ENCODE peak calls at places on chromosome 6, in four cellular contexts. H, G, R and N are unnamed samples.

GRCh38 chr6:24517659-24518538 is 23.1 kb downstream of the ALDH5A1 start:
- DNase-seq in H (no peak), G (no peak), R (no peak), N (no peak)

GRCh38 chr6:44044154-44044539 is 83.1 kb downstream of the MRPL14 start:
- DNase-seq in H (peak), G (no peak), R (no peak), N (no peak)

GRCh38 chr6:70686548-70687133 is 19.0 kb downstream of the SMAP1 start:
- DNase-seq in H (no peak), G (no peak), R (no peak), N (no peak)

GRCh38 chr6:170288091-170288631 is 2.7 kb downstream of the DLL1 start:
- DNase-seq in H (no peak), G (no peak), R (no peak), N (no peak)

GRCh38 chr6:32852844-32853540 is 512 bp downstream of the TAP1 start:
- DNase-seq in H (peak), G (peak), R (peak), N (peak)

GRCh38 chr6:28867078-28867414 is 56.7 kb downstream of the TRIM27 start:
- DNase-seq in H (no peak), G (no peak), R (no peak), N (no peak)

GRCh38 chr6:44915111-44915510 is 413.0 kb upstream of the RUNX2 start:
- DNase-seq in H (no peak), G (no peak), R (no peak), N (no peak)

GRCh38 chr6:99575544-99576227 is 7.2 kb upstream of the CCNC start:
- DNase-seq in H (no peak), G (no peak), R (no peak), N (no peak)

GRCh38 chr6:55182016-55182650 is 7.8 kb downstream of the HCRTR2 start:
- DNase-seq in H (no peak), G (no peak), R (no peak), N (no peak)

GRCh38 chr6:156658186-156658585 is 119.0 kb upstream of the ARID1B start:
- DNase-seq in H (no peak), G (no peak), R (no peak), N (peak)

GRCh38 chr6:33323623-33323948 is 6.0 kb upstream of the ZBTB22 start:
- DNase-seq in H (no peak), G (no peak), R (no peak), N (no peak)

GRCh38 chr6:154229796-154230195 is 126.8 kb downstream of the IPCEF1 start:
- DNase-seq in H (no peak), G (no peak), R (no peak), N (no peak)

GRCh38 chr6:110518281-110518623 is 41.8 kb upstream of the SLC22A16 start:
- DNase-seq in H (no peak), G (no peak), R (no peak), N (no peak)

GRCh38 chr6:148251286-148251685 is 91.4 kb upstream of the SASH1 start:
- DNase-seq in H (no peak), G (no peak), R (no peak), N (no peak)

GRCh38 chr6:15864033-15864707 is 201.3 kb upstream of the DTNBP1 start:
- DNase-seq in H (no peak), G (no peak), R (no peak), N (no peak)

GRCh38 chr6:3568396-3569082 is 111.7 kb upstream of the SLC22A23 start:
- DNase-seq in H (no peak), G (no peak), R (no peak), N (no peak)

GRCh38 chr6:38814761-38815160 is 99.7 kb downstream of the DNAH8 start:
- DNase-seq in H (no peak), G (no peak), R (no peak), N (no peak)

GRCh38 chr6:111993342-111993741 is 60.6 kb upstream of the CCN6 start:
- DNase-seq in H (no peak), G (no peak), R (no peak), N (no peak)

GRCh38 chr6:156944412-156944811 is 167.2 kb downstream of the ARID1B start:
- DNase-seq in H (no peak), G (no peak), R (no peak), N (no peak)

GRCh38 chr6:37168809-37169457 is 1.0 kb upstream of the PIM1 start:
- DNase-seq in H (no peak), G (no peak), R (no peak), N (no peak)

GRCh38 chr6:139029470-139030210 is 1.1 kb downstream of the ABRACL start:
- DNase-seq in H (peak), G (peak), R (peak), N (peak)

GRCh38 chr6:12152023-12152960 is 137.9 kb upstream of the EDN1 start:
- DNase-seq in H (no peak), G (no peak), R (no peak), N (no peak)

GRCh38 chr6:142942805-142943227 is 2.2 kb downstream of the HIVEP2 start:
- DNase-seq in H (no peak), G (no peak), R (no peak), N (no peak)

GRCh38 chr6:6546318-6547110 is 42.0 kb upstream of the LY86 start:
- DNase-seq in H (peak), G (peak), R (peak), N (peak)

GRCh38 chr6:167574431-167575097 is 249.7 kb downstream of the TTLL2 start:
- DNase-seq in H (no peak), G (no peak), R (peak), N (no peak)

GRCh38 chr6:167573461-167574215 is 248.8 kb downstream of the TTLL2 start:
- DNase-seq in H (peak), G (no peak), R (peak), N (no peak)

GRCh38 chr6:167571550-167571949 is 246.7 kb downstream of the TTLL2 start:
- DNase-seq in H (no peak), G (no peak), R (peak), N (no peak)

GRCh38 chr6:167572106-167572505 is 247.2 kb downstream of the TTLL2 start:
- DNase-seq in H (no peak), G (no peak), R (peak), N (no peak)

DNA sequence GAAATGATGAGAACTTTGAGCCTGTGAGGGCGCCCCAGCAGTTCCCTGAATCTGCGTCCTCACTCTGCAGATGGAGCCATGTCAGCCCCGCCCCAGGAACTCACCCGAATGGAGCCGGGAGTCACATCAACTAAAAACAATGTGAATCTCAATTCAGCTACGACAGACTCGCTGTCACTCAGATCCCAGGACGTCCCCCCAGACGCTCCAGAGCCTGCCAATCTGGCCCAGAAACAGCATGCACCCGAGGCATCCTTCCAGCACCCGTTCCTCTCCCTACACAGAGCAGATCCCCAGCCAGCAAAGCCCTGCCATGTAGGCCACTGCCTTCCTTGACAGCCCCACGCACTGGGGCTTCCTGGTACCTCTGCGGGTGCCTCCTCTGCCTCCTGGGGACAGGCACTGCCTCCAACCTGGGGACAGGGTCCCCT is 248.0 kb downstream of the TTLL2 start:
- DNase-seq in H (no peak), G (no peak), R (peak), N (no peak)
- H3K27ac ChIP-seq in H (peak), G (peak), R (no peak), N (no peak)

DNA sequence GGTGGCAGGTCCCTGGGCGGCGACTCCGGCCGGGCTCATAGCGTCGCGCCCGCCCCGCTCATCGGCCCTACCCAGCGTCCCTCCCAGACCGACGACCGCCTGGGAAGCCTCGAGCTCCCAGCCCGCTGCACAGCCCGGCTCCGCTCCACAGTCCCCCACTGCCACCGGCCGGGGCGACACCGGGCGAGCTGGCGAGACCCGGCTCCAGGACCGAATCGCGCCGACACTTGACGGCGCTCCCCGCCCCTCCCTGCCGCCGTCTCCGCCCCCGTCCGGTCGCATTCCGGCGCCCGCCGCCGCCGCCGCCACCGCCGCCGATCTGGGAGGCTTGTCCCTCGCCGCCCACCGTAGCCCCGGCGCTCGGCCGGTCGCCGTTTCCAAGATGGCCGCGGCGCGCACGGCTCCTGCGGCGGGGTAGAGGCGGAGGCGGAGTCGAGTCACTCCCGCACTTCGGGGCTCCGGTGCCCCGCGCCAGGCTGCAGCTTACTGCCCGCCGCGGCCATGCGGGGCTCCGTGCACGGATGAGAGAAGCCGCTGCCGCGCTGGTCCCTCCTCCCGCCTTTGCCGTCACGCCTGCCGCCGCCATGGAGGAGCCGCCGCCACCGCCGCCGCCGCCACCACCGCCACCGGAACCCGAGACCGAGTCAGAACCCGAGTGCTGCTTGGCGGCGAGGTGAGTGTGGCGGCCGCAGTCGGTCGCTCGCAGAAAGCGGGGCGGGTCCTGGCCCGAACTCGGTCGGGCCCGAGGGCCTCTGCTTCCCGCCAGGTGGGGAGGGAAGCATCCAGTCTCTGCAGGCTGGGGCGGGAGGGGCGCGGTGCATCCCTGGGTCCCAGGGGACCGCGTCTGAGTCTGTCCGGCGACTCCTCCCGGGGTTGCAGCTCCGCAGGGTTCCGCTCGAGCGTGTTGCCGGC is at the start of gene MAP3K4:
- DNase-seq in H (peak), G (peak), R (peak), N (peak)
- H3K4me3 ChIP-seq in H (peak), G (peak), R (peak), N (peak)

GRCh38 chr6:31836676-31837611 is 9.4 kb downstream of the HSPA1B start:
- DNase-seq in H (no peak), G (no peak), R (no peak), N (no peak)
- TF ChIP-seq CTCF in H (no peak), G (no peak), R (no peak), N (no peak)

GRCh38 chr6:7591770-7592169 is 1.8 kb downstream of the SNRNP48 start:
- DNase-seq in H (no peak), G (no peak), R (no peak), N (no peak)

GRCh38 chr6:7587631-7588100 is 2.3 kb upstream of the SNRNP48 start:
- DNase-seq in H (no peak), G (no peak), R (no peak), N (no peak)

GRCh38 chr6:7590918-7591302 is 912 bp downstream of the SNRNP48 start:
- DNase-seq in H (no peak), G (no peak), R (no peak), N (no peak)

GRCh38 chr6:7589221-7589620 is 777 bp upstream of the SNRNP48 start:
- DNase-seq in H (no peak), G (no peak), R (no peak), N (no peak)

GRCh38 chr6:7589949-7590917 is at the start of gene SNRNP48:
- DNase-seq in H (peak), G (peak), R (peak), N (peak)
- H3K27ac ChIP-seq in H (peak), G (peak), R (peak), N (peak)